ENCODE peak calls at places on chromosomes 7 and 10, in four cellular contexts. S is CD4-positive, alpha-beta T cell; V is neural progenitor cell; T is A549. W is an unnamed sample.

GRCh38 chr10:58662314-58662713 is 149.6 kb downstream of the BICC1 start:
- DNase-seq in S (no peak), V (no peak), T (peak; percentile 57), W (no peak)

GRCh38 chr10:25701651-25702050 is 232.4 kb upstream of the MYO3A start:
- DNase-seq in S (no peak), V (peak; percentile 87), T (no peak), W (no peak)

GRCh38 chr7:38628630-38629385 is 2.4 kb downstream of the AMPH start:
- DNase-seq in S (no peak), V (no peak), T (no peak), W (no peak)

GRCh38 chr10:133475821-133476640 is 22.3 kb downstream of the SCART1 start:
- DNase-seq in S (no peak), V (no peak), T (no peak), W (no peak)

GRCh38 chr10:20593649-20594048 is 303.5 kb downstream of the NEBL start:
- DNase-seq in S (no peak), V (no peak), T (no peak), W (no peak)

GRCh38 chr10:132330486-132330833 is 1.5 kb upstream of the LRRC27 start:
- DNase-seq in S (no peak), V (no peak), T (no peak), W (no peak)

GRCh38 chr7:112748381-112748780 is 41.8 kb downstream of the TMEM168 start:
- DNase-seq in S (no peak), V (no peak), T (no peak), W (no peak)

GRCh38 chr10:74039561-74040145 is 41.7 kb downstream of the VCL start:
- DNase-seq in S (no peak), V (no peak), T (no peak), W (no peak)

GRCh38 chr7:135273581-135273980 is 39.9 kb downstream of the STRA8 start:
- DNase-seq in S (no peak), V (no peak), T (no peak), W (no peak)

DNA sequence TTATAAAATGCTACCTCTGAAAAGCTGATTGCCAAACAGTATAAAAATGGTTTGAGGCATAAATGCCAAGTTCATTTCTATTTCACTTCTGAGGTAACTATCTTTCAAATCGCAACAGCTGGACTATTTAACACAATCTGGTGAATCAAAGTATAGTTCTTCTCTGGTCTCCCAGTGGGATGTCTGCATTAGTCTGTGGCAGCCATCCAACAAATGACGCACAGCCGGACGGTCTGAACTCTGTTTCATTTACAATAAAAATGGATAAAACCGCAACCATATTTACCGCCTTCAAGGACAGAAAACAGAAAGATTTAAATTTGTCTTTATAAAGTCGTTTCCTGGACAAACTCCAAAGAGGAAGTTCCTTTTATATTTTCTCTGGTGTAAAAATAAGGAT is 41.9 kb downstream of the ENO4 start:
- DNase-seq in S (no peak), V (no peak), T (no peak), W (no peak)
- H3K27ac ChIP-seq in S (no peak overlapping the region), V (no peak overlapping the region), T (no peak overlapping the region), W (no peak overlapping the region)

GRCh38 chr10:103447187-103447586 is 5.0 kb downstream of the CALHM2 start:
- DNase-seq in S (no peak), V (no peak), T (no peak), W (no peak)
- H3K27ac ChIP-seq in S (no peak overlapping the region), V (no peak overlapping the region), T (no peak overlapping the region), W (no peak overlapping the region)

GRCh38 chr10:80136134-80136571 is 3.6 kb downstream of the PLAC9 start:
- DNase-seq in S (no peak), V (no peak), T (no peak), W (no peak)

GRCh38 chr10:80133221-80133620 is 691 bp downstream of the PLAC9 start:
- DNase-seq in S (no peak), V (no peak), T (no peak), W (no peak)

GRCh38 chr10:80139290-80139689 is 6.8 kb downstream of the PLAC9 start:
- DNase-seq in S (no peak), V (no peak), T (no peak), W (no peak)

GRCh38 chr10:80137926-80138325 is 5.4 kb downstream of the PLAC9 start:
- DNase-seq in S (no peak), V (no peak), T (no peak), W (no peak)

GRCh38 chr10:80137031-80137712 is 4.6 kb downstream of the PLAC9 start:
- DNase-seq in S (no peak), V (peak; percentile 11), T (no peak), W (no peak)
- H3K27ac ChIP-seq in S (no peak overlapping the region), V (no peak overlapping the region), T (no peak overlapping the region), W (no peak overlapping the region)

GRCh38 chr7:28405662-28406061 is 6.7 kb upstream of the CREB5 start:
- DNase-seq in S (no peak), V (no peak), T (no peak), W (no peak)
- H3K27ac ChIP-seq in S (no peak overlapping the region), V (no peak overlapping the region), T (peak overlapping the region; percentile 51), W (no peak overlapping the region)

GRCh38 chr10:118311505-118311904 is 30.6 kb downstream of the FAM204A start:
- DNase-seq in S (no peak), V (no peak), T (no peak), W (no peak)
- H3K27ac ChIP-seq in S (no peak overlapping the region), V (no peak overlapping the region), T (no peak overlapping the region), W (no peak overlapping the region)

W was measured in DND-41.